ENCODE peak calls at places on chromosomes 3 and 15, in eight cellular contexts. C, P, U, E, Z, J, G and Y are unnamed samples.

GRCh38 chr3:163785693-163786092 is 1292.6 kb downstream of the SI start:
- DNase-seq in C (no peak), P (no peak), U (no peak), E (peak), Z (no peak), J (no peak), G (no peak), Y (no peak)

GRCh38 chr3:104909188-104909587 is 457.5 kb upstream of the ALCAM start:
- DNase-seq in C (no peak), P (peak), U (no peak), E (no peak), Z (no peak), J (peak), G (no peak), Y (peak)

GRCh38 chr3:187286467-187287059 is 5.0 kb downstream of the MASP1 start:
- DNase-seq in C (no peak), P (peak), U (no peak), E (no peak), Z (peak), J (peak), G (peak), Y (peak)

GRCh38 chr3:69357196-69357595 is 28.7 kb downstream of the FRMD4B start:
- DNase-seq in C (no peak), P (no peak), U (no peak), E (no peak), Z (no peak), J (no peak), G (no peak), Y (no peak)

GRCh38 chr3:122353901-122354401 is 28.9 kb downstream of the CSTA start:
- DNase-seq in C (no peak), P (no peak), U (no peak), E (no peak), Z (no peak), J (no peak), G (no peak), Y (no peak)

GRCh38 chr15:66498501-66499386 is 1.2 kb upstream of the SNAPC5 start:
- DNase-seq in C (no peak), P (peak), U (peak), E (no peak), Z (no peak), J (peak), G (no peak), Y (no peak)

GRCh38 chr15:66256692-66257091 is 3.1 kb upstream of the MEGF11 start:
- DNase-seq in C (no peak), P (no peak), U (no peak), E (no peak), Z (no peak), J (no peak), G (no peak), Y (no peak)

GRCh38 chr3:171227828-171228227 is 201.3 kb upstream of the SLC2A2 start:
- DNase-seq in C (no peak), P (no peak), U (no peak), E (no peak), Z (no peak), J (no peak), G (no peak), Y (no peak)

GRCh38 chr15:85947936-85948335 is 131.7 kb upstream of the AGBL1 start:
- DNase-seq in C (no peak), P (no peak), U (no peak), E (no peak), Z (no peak), J (no peak), G (no peak), Y (no peak)

GRCh38 chr3:58178528-58179234 is 32.1 kb downstream of the DNASE1L3 start:
- DNase-seq in C (no peak), P (no peak), U (no peak), E (no peak), Z (no peak), J (no peak), G (peak), Y (no peak)

GRCh38 chr3:175526191-175526590 is 667.1 kb downstream of the NAALADL2 start:
- DNase-seq in C (no peak), P (no peak), U (no peak), E (no peak), Z (no peak), J (no peak), G (no peak), Y (no peak)

GRCh38 chr15:63950911-63951481 is 95.3 kb downstream of the DAPK2 start:
- DNase-seq in C (no peak), P (peak), U (peak), E (no peak), Z (peak), J (peak), G (no peak), Y (peak)

GRCh38 chr3:112376996-112377395 is 44.0 kb downstream of the CD200 start:
- DNase-seq in C (no peak), P (peak), U (no peak), E (no peak), Z (no peak), J (no peak), G (no peak), Y (no peak)

GRCh38 chr3:56720836-56721235 is 37.8 kb upstream of the TASOR start:
- DNase-seq in C (peak), P (no peak), U (no peak), E (no peak), Z (no peak), J (no peak), G (no peak), Y (no peak)

GRCh38 chr15:40122239-40122638 is 13.6 kb upstream of the BMF start:
- DNase-seq in C (no peak), P (no peak), U (no peak), E (no peak), Z (no peak), J (no peak), G (no peak), Y (no peak)

GRCh38 chr3:53350652-53351051 is 3.3 kb upstream of the DCP1A start:
- DNase-seq in C (peak), P (peak), U (no peak), E (no peak), Z (no peak), J (no peak), G (no peak), Y (no peak)

GRCh38 chr3:179136195-179136594 is 12.0 kb upstream of the PIK3CA start:
- DNase-seq in C (no peak), P (no peak), U (no peak), E (no peak), Z (no peak), J (no peak), G (no peak), Y (no peak)

GRCh38 chr3:27681249-27681748 is 40.8 kb downstream of the EOMES start:
- DNase-seq in C (peak), P (peak), U (no peak), E (peak), Z (peak), J (peak), G (no peak), Y (peak)

GRCh38 chr3:159252274-159252673 is 450.4 kb downstream of the MFSD1 start:
- DNase-seq in C (no peak), P (peak), U (no peak), E (no peak), Z (peak), J (peak), G (no peak), Y (no peak)

GRCh38 chr3:26562324-26562723 is 60.2 kb upstream of the LRRC3B start:
- DNase-seq in C (no peak), P (no peak), U (no peak), E (no peak), Z (no peak), J (no peak), G (no peak), Y (no peak)

GRCh38 chr3:106750092-106750491 is 627.1 kb upstream of the CCDC54 start:
- DNase-seq in C (no peak), P (no peak), U (no peak), E (no peak), Z (no peak), J (no peak), G (no peak), Y (no peak)

DNA sequence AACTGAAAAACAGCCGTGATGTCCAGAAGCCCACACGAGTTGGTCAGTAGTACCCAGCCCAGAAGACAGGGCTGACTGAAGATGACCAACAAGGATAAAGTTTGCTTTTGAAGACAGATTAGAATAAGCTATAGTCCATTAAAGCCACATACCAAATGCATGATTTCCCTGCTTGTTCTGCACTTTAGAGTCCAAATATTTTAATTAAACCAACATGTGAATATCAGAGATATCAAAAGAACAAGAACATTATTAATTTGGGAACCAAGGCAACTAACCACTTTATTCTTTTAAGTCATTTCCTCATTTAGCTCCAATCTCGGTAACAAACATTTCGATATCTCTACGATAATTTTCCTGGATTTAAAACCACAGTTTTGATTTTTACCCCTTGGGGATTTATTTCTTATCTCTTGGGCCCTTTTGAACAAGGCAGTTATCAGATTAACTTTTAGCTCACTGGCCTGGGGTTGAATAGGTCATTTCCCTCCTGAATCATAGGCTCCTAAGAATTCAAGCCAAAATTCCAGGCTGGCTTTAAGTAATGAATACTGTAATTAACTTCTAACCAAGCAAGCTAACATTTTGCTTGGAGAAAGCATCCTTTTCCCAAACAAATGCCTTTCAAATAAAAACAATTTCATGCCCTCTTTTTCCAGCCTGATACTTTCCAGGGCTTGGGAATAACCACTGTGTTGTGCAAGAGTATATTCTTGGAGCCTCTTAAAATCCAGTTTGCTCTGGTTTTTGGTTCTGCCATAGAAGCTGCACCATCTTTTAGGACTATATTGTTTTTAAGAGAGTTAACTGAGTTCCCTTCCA is 102.9 kb upstream of the NR2E3 start:
- DNase-seq in C (no peak), P (peak), U (no peak), E (no peak), Z (peak), J (peak), G (no peak), Y (peak)
- TF ChIP-seq CTCF in C (no peak), P (no peak), U (no peak), E (no peak), Z (no peak), J (no peak), G (no peak), Y (no peak)

GRCh38 chr3:23923786-23924185 is 6.9 kb downstream of the RPL15 start:
- DNase-seq in C (no peak), P (peak), U (no peak), E (no peak), Z (no peak), J (peak), G (no peak), Y (peak)
- TF ChIP-seq CTCF in C (no peak), P (no peak), U (no peak), E (no peak), Z (no peak), J (no peak), G (no peak), Y (no peak)

GRCh38 chr3:13353936-13354542 is 66.1 kb downstream of the NUP210 start:
- DNase-seq in C (no peak), P (no peak), U (no peak), E (no peak), Z (no peak), J (no peak), G (no peak), Y (no peak)
- TF ChIP-seq CTCF in C (no peak), P (peak), U (peak), E (peak), Z (peak), J (peak), G (no peak), Y (no peak)

GRCh38 chr3:149975919-149976318 is 5.2 kb upstream of the PFN2 start:
- DNase-seq in C (no peak), P (no peak), U (no peak), E (no peak), Z (no peak), J (no peak), G (no peak), Y (no peak)
- TF ChIP-seq CTCF in C (no peak), P (no peak), U (no peak), E (no peak), Z (no peak), J (no peak), G (no peak), Y (no peak)

GRCh38 chr15:38349251-38349650 is 96.6 kb downstream of the SPRED1 start:
- DNase-seq in C (no peak), P (no peak), U (no peak), E (no peak), Z (no peak), J (no peak), G (no peak), Y (no peak)

GRCh38 chr15:38351466-38351865 is 98.8 kb downstream of the SPRED1 start:
- DNase-seq in C (no peak), P (no peak), U (no peak), E (no peak), Z (no peak), J (peak), G (no peak), Y (no peak)

GRCh38 chr15:38354321-38354929 is 99.5 kb upstream of the FAM98B start:
- DNase-seq in C (peak), P (peak), U (no peak), E (peak), Z (no peak), J (peak), G (no peak), Y (peak)
- TF ChIP-seq CTCF in C (peak), P (peak), U (peak), E (peak), Z (peak), J (peak), G (peak), Y (peak)

DNA sequence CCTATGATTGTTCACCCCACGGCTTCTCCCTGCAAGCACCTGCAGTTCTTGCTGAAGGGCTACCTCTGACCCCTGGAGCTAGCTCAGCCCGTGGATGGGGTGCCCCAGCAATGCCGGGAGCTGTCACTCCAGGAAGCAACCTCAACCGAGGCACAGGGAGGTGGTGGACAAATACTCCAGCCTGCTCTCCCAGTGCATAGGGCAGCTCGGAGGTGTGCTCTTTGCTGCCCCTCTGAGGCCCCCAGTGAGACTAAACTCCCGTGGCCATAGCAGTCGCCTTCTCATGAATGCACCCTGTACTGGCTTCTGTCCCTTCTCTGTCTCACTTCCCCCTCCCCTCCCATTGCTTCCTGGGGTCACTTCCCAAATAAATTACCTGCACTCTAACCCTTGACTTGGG is 48.5 kb downstream of the LINGO1 start:
- DNase-seq in C (no peak), P (no peak), U (no peak), E (no peak), Z (no peak), J (no peak), G (no peak), Y (no peak)
- TF ChIP-seq CTCF in C (no peak), P (no peak), U (peak), E (peak), Z (peak), J (peak), G (no peak), Y (peak)

DNA sequence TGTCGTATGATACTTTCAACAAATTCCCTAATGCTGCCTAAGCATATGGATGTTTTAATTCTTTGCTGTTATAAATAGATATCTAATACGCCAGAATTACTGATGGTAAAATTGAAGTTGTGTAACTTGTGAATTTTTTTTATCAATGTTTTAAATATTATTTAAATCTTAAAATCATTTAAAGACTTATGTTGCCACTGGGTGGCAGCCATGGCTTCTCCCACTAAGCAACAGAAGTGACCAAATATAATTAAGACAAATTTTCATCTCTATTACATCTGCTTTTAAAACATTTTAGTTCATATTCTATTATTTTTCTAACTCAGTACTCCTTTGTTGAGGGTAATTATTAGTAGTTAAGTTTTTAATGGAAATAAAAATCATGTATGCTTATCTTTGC is 8.1 kb upstream of the IL20RB start:
- DNase-seq in C (no peak), P (peak), U (no peak), E (no peak), Z (no peak), J (peak), G (no peak), Y (no peak)
- TF ChIP-seq CTCF in C (peak), P (no peak), U (peak), E (no peak), Z (peak), J (peak), G (no peak), Y (peak)